ENCODE peak calls at places on chromosomes 7 and 10, in nine cellular contexts. E is A549; X is naive thymus-derived CD8-positive, alpha-beta T cell; L is T-helper 9 cell; M is skeletal muscle cell; U is anterior cingulate cortex; V is Calu3; I is H9; O is SK-N-SH. N is an unnamed sample.

GRCh38 chr7:842436-843031 is 10.3 kb downstream of the SUN1 start:
- DNase-seq in E (no peak), X (no peak), L (no peak), M (no peak), U (no peak), V (no peak), I (no peak), O (peak), N (no peak)

GRCh38 chr7:25187932-25188331 is 40.4 kb downstream of the NPVF start:
- DNase-seq in E (peak), X (no peak), L (no peak), M (no peak), U (no peak), V (no peak), I (no peak), O (no peak), N (no peak)

GRCh38 chr7:146084086-146084485 is 32.5 kb upstream of the CNTNAP2 start:
- DNase-seq in E (no peak), X (no peak), L (no peak), M (no peak), U (no peak), V (no peak), I (no peak), O (no peak), N (no peak)

GRCh38 chr10:17229967-17230682 is 2.1 kb downstream of the VIM start:
- DNase-seq in E (peak), X (peak), L (peak), M (no peak), U (peak), V (peak), I (peak), O (peak), N (peak)

GRCh38 chr7:22935269-22935668 is 78.7 kb downstream of the HYCC1 start:
- DNase-seq in E (no peak), X (no peak), L (no peak), M (no peak), U (no peak), V (no peak), I (no peak), O (no peak), N (no peak)

GRCh38 chr7:26993816-26994810 is 101.7 kb downstream of the HOXA1 start:
- DNase-seq in E (no peak), X (no peak), L (no peak), M (peak), U (no peak), V (no peak), I (no peak), O (no peak), N (no peak)

GRCh38 chr10:129417882-129418281 is 49.2 kb upstream of the MGMT start:
- DNase-seq in E (no peak), X (no peak), L (no peak), M (no peak), U (no peak), V (no peak), I (no peak), O (no peak), N (no peak)

GRCh38 chr7:17633099-17633498 is 307.2 kb downstream of the SNX13 start:
- DNase-seq in E (peak), X (no peak), L (no peak), M (peak), U (no peak), V (no peak), I (no peak), O (no peak), N (no peak)

GRCh38 chr10:16602104-16602735 is 80.5 kb upstream of the C1QL3 start:
- DNase-seq in E (no peak), X (no peak), L (no peak), M (no peak), U (no peak), V (no peak), I (no peak), O (no peak), N (no peak)

GRCh38 chr10:79001082-79001885 is 67.5 kb upstream of the ZMIZ1 start:
- DNase-seq in E (no peak), X (no peak), L (no peak), M (no peak), U (no peak), V (no peak), I (no peak), O (no peak), N (no peak)

GRCh38 chr7:97027427-97028234 is 3.0 kb upstream of the DLX5 start:
- DNase-seq in E (peak), X (peak), L (peak), M (peak), U (peak), V (peak), I (peak), O (peak), N (peak)

GRCh38 chr7:149330914-149331567 is 69.0 kb downstream of the ZNF783 start:
- DNase-seq in E (peak), X (no peak), L (no peak), M (no peak), U (no peak), V (no peak), I (peak), O (no peak), N (peak)

GRCh38 chr10:6233725-6234277 is 31.1 kb downstream of the PFKFB3 start:
- DNase-seq in E (no peak), X (no peak), L (no peak), M (no peak), U (no peak), V (no peak), I (no peak), O (no peak), N (no peak)

GRCh38 chr10:49115015-49115795 is at the start of gene VSTM4:
- DNase-seq in E (no peak), X (no peak), L (no peak), M (no peak), U (peak), V (no peak), I (peak), O (peak), N (peak)

GRCh38 chr10:11610855-11611247 is 599 bp downstream of the USP6NL start:
- DNase-seq in E (peak), X (no peak), L (peak), M (no peak), U (no peak), V (peak), I (peak), O (no peak), N (no peak)

N was measured in BE2C.